ENCODE peak calls at places on chromosomes 3 and 15, in nine cellular contexts. One of them, this sample, is unnamed.

GRCh38 chr3:53794597-53794996 is 51.6 kb downstream of the CHDH start:
- DNase-seq in neuronal stem cell: no peak
- DNase-seq in stimulated activated naive CD8-positive, alpha-beta T cell treated with anti-CD3 and anti-CD28 coated beads, Interleukin-15, amount 100 ng/mL, for 72 hours: no peak
- DNase-seq in heart right ventricle: no peak
- DNase-seq in gastrocnemius medialis: no peak
- DNase-seq in ovary: no peak
- DNase-seq in breast epithelium: no peak
- DNase-seq in K562: no peak
- DNase-seq in HCT116: no peak
- DNase-seq in this sample: no peak

GRCh38 chr3:46059432-46059831 is 32.1 kb upstream of the XCR1 start:
- DNase-seq in neuronal stem cell: no peak
- DNase-seq in stimulated activated naive CD8-positive, alpha-beta T cell treated with anti-CD3 and anti-CD28 coated beads, Interleukin-15, amount 100 ng/mL, for 72 hours: no peak
- DNase-seq in heart right ventricle: no peak
- DNase-seq in gastrocnemius medialis: no peak
- DNase-seq in ovary: no peak
- DNase-seq in breast epithelium: no peak
- DNase-seq in K562: no peak
- DNase-seq in HCT116: no peak
- DNase-seq in this sample: no peak

GRCh38 chr3:58074997-58075396 is 66.8 kb downstream of the FLNB start:
- DNase-seq in neuronal stem cell: no peak
- DNase-seq in stimulated activated naive CD8-positive, alpha-beta T cell treated with anti-CD3 and anti-CD28 coated beads, Interleukin-15, amount 100 ng/mL, for 72 hours: peak
- DNase-seq in heart right ventricle: no peak
- DNase-seq in gastrocnemius medialis: no peak
- DNase-seq in ovary: no peak
- DNase-seq in breast epithelium: no peak
- DNase-seq in K562: no peak
- DNase-seq in HCT116: no peak
- DNase-seq in this sample: no peak

GRCh38 chr3:150215616-150216015 is 192.5 kb upstream of the TSC22D2 start:
- DNase-seq in neuronal stem cell: no peak
- DNase-seq in stimulated activated naive CD8-positive, alpha-beta T cell treated with anti-CD3 and anti-CD28 coated beads, Interleukin-15, amount 100 ng/mL, for 72 hours: no peak
- DNase-seq in heart right ventricle: no peak
- DNase-seq in gastrocnemius medialis: no peak
- DNase-seq in ovary: no peak
- DNase-seq in breast epithelium: no peak
- DNase-seq in K562: no peak
- DNase-seq in HCT116: no peak
- DNase-seq in this sample: no peak

GRCh38 chr3:181610973-181611265 is 100.8 kb upstream of the SOX2 start:
- DNase-seq in neuronal stem cell: no peak
- DNase-seq in stimulated activated naive CD8-positive, alpha-beta T cell treated with anti-CD3 and anti-CD28 coated beads, Interleukin-15, amount 100 ng/mL, for 72 hours: no peak
- DNase-seq in heart right ventricle: no peak
- DNase-seq in gastrocnemius medialis: no peak
- DNase-seq in ovary: no peak
- DNase-seq in breast epithelium: no peak
- DNase-seq in K562: no peak
- DNase-seq in HCT116: no peak
- DNase-seq in this sample: no peak

GRCh38 chr3:190178779-190179178 is 58.1 kb upstream of the P3H2 start:
- DNase-seq in neuronal stem cell: no peak
- DNase-seq in stimulated activated naive CD8-positive, alpha-beta T cell treated with anti-CD3 and anti-CD28 coated beads, Interleukin-15, amount 100 ng/mL, for 72 hours: no peak
- DNase-seq in heart right ventricle: no peak
- DNase-seq in gastrocnemius medialis: no peak
- DNase-seq in ovary: no peak
- DNase-seq in breast epithelium: no peak
- DNase-seq in K562: no peak
- DNase-seq in HCT116: no peak
- DNase-seq in this sample: no peak

GRCh38 chr15:52243697-52244555 is 51.7 kb downstream of the MYO5C start:
- DNase-seq in neuronal stem cell: no peak
- DNase-seq in stimulated activated naive CD8-positive, alpha-beta T cell treated with anti-CD3 and anti-CD28 coated beads, Interleukin-15, amount 100 ng/mL, for 72 hours: no peak
- DNase-seq in heart right ventricle: no peak
- DNase-seq in gastrocnemius medialis: no peak
- DNase-seq in ovary: no peak
- DNase-seq in breast epithelium: no peak
- DNase-seq in K562: no peak
- DNase-seq in HCT116: no peak
- DNase-seq in this sample: no peak

GRCh38 chr15:101063891-101064794 is 145.0 kb downstream of the LRRK1 start:
- DNase-seq in neuronal stem cell: no peak
- DNase-seq in stimulated activated naive CD8-positive, alpha-beta T cell treated with anti-CD3 and anti-CD28 coated beads, Interleukin-15, amount 100 ng/mL, for 72 hours: no peak
- DNase-seq in heart right ventricle: no peak
- DNase-seq in gastrocnemius medialis: no peak
- DNase-seq in ovary: peak
- DNase-seq in breast epithelium: no peak
- DNase-seq in K562: no peak
- DNase-seq in HCT116: no peak
- DNase-seq in this sample: peak

GRCh38 chr3:184540777-184541681 is 20.6 kb upstream of the EPHB3 start:
- DNase-seq in neuronal stem cell: no peak
- DNase-seq in stimulated activated naive CD8-positive, alpha-beta T cell treated with anti-CD3 and anti-CD28 coated beads, Interleukin-15, amount 100 ng/mL, for 72 hours: peak
- DNase-seq in heart right ventricle: peak
- DNase-seq in gastrocnemius medialis: no peak
- DNase-seq in ovary: peak
- DNase-seq in breast epithelium: peak
- DNase-seq in K562: peak
- DNase-seq in HCT116: peak
- DNase-seq in this sample: peak

GRCh38 chr3:50150863-50151686 is 4.0 kb upstream of the SEMA3F start:
- DNase-seq in neuronal stem cell: no peak
- DNase-seq in stimulated activated naive CD8-positive, alpha-beta T cell treated with anti-CD3 and anti-CD28 coated beads, Interleukin-15, amount 100 ng/mL, for 72 hours: no peak
- DNase-seq in heart right ventricle: no peak
- DNase-seq in gastrocnemius medialis: no peak
- DNase-seq in ovary: no peak
- DNase-seq in breast epithelium: peak
- DNase-seq in K562: no peak
- DNase-seq in HCT116: no peak
- DNase-seq in this sample: no peak

GRCh38 chr3:129060276-129061076 is at the start of gene GP9:
- DNase-seq in neuronal stem cell: no peak
- DNase-seq in stimulated activated naive CD8-positive, alpha-beta T cell treated with anti-CD3 and anti-CD28 coated beads, Interleukin-15, amount 100 ng/mL, for 72 hours: no peak
- DNase-seq in heart right ventricle: no peak
- DNase-seq in gastrocnemius medialis: no peak
- DNase-seq in ovary: no peak
- DNase-seq in breast epithelium: no peak
- DNase-seq in K562: no peak
- DNase-seq in HCT116: no peak
- DNase-seq in this sample: no peak

GRCh38 chr3:177427540-177427939 is 230.3 kb upstream of the TBL1XR1 start:
- DNase-seq in neuronal stem cell: no peak
- DNase-seq in stimulated activated naive CD8-positive, alpha-beta T cell treated with anti-CD3 and anti-CD28 coated beads, Interleukin-15, amount 100 ng/mL, for 72 hours: no peak
- DNase-seq in heart right ventricle: no peak
- DNase-seq in gastrocnemius medialis: no peak
- DNase-seq in ovary: no peak
- DNase-seq in breast epithelium: no peak
- DNase-seq in K562: no peak
- DNase-seq in HCT116: no peak
- DNase-seq in this sample: no peak

GRCh38 chr15:68818671-68819450 is 1.8 kb downstream of the ANP32A start:
- DNase-seq in neuronal stem cell: peak
- DNase-seq in stimulated activated naive CD8-positive, alpha-beta T cell treated with anti-CD3 and anti-CD28 coated beads, Interleukin-15, amount 100 ng/mL, for 72 hours: peak
- DNase-seq in heart right ventricle: peak
- DNase-seq in gastrocnemius medialis: peak
- DNase-seq in ovary: peak
- DNase-seq in breast epithelium: peak
- DNase-seq in K562: peak
- DNase-seq in HCT116: no peak
- DNase-seq in this sample: peak

GRCh38 chr15:74955796-74956647 is 550 bp downstream of the RPP25 start:
- DNase-seq in neuronal stem cell: peak
- DNase-seq in stimulated activated naive CD8-positive, alpha-beta T cell treated with anti-CD3 and anti-CD28 coated beads, Interleukin-15, amount 100 ng/mL, for 72 hours: peak
- DNase-seq in heart right ventricle: peak
- DNase-seq in gastrocnemius medialis: peak
- DNase-seq in ovary: peak
- DNase-seq in breast epithelium: peak
- DNase-seq in K562: peak
- DNase-seq in HCT116: no peak
- DNase-seq in this sample: peak

GRCh38 chr3:173617490-173617889 is 219.9 kb downstream of the NLGN1 start:
- DNase-seq in neuronal stem cell: no peak
- DNase-seq in stimulated activated naive CD8-positive, alpha-beta T cell treated with anti-CD3 and anti-CD28 coated beads, Interleukin-15, amount 100 ng/mL, for 72 hours: no peak
- DNase-seq in heart right ventricle: peak
- DNase-seq in gastrocnemius medialis: no peak
- DNase-seq in ovary: no peak
- DNase-seq in breast epithelium: no peak
- DNase-seq in K562: no peak
- DNase-seq in HCT116: no peak
- DNase-seq in this sample: peak

GRCh38 chr15:100897873-100898490 is 18.4 kb downstream of the ALDH1A3 start:
- DNase-seq in neuronal stem cell: no peak
- DNase-seq in stimulated activated naive CD8-positive, alpha-beta T cell treated with anti-CD3 and anti-CD28 coated beads, Interleukin-15, amount 100 ng/mL, for 72 hours: no peak
- DNase-seq in heart right ventricle: no peak
- DNase-seq in gastrocnemius medialis: no peak
- DNase-seq in ovary: no peak
- DNase-seq in breast epithelium: no peak
- DNase-seq in K562: no peak
- DNase-seq in HCT116: no peak
- DNase-seq in this sample: no peak

GRCh38 chr3:159852821-159853505 is 135.7 kb upstream of the IL12A start:
- DNase-seq in neuronal stem cell: no peak
- DNase-seq in stimulated activated naive CD8-positive, alpha-beta T cell treated with anti-CD3 and anti-CD28 coated beads, Interleukin-15, amount 100 ng/mL, for 72 hours: no peak
- DNase-seq in heart right ventricle: peak
- DNase-seq in gastrocnemius medialis: peak
- DNase-seq in ovary: peak
- DNase-seq in breast epithelium: no peak
- DNase-seq in K562: no peak
- DNase-seq in HCT116: no peak
- DNase-seq in this sample: peak